ENCODE peak calls at places on chromosomes 1 and 21, in four cellular contexts. H is GM12878, S is K562, B is HepG2. E is an unnamed sample.

GRCh38 chr1:177444997-177445746 is 274.4 kb downstream of the BRINP2 start:
- DNase-seq in S (no peak), B (no peak), H (no peak), E (no peak)

GRCh38 chr1:98277111-98277510 is 356.3 kb upstream of the DPYD start:
- DNase-seq in S (no peak), H (no peak), B (no peak), E (no peak)

GRCh38 chr1:235259133-235259778 is 68.7 kb downstream of the ARID4B start:
- DNase-seq in H (peak; percentile 38), B (no peak), S (no peak), E (no peak)

GRCh38 chr1:59292557-59292956 is 4.3 kb upstream of the FGGY start:
- DNase-seq in S (no peak), B (peak; percentile 84), H (peak; percentile 34), E (no peak)

GRCh38 chr1:171048014-171048413 is 42.7 kb upstream of the FMO3 start:
- DNase-seq in S (no peak), H (no peak), B (no peak), E (no peak)

GRCh38 chr1:224433671-224434446 is 738 bp downstream of the WDR26 start:
- DNase-seq in H (no peak), S (no peak), B (no peak), E (peak; percentile 36)

GRCh38 chr1:41861509-41862410 is 57.0 kb downstream of the HIVEP3 start:
- DNase-seq in B (no peak), S (no peak), H (no peak), E (no peak)

GRCh38 chr1:1434131-1434811 is 1.2 kb upstream of the VWA1 start:
- DNase-seq in H (no peak), B (peak; percentile 53), S (no peak), E (no peak)

GRCh38 chr1:89608627-89609338 is 24.1 kb upstream of the LRRC8C start:
- DNase-seq in B (no peak), H (no peak), S (no peak), E (no peak)

GRCh38 chr1:54114955-54115354 is 37.8 kb downstream of the CDCP2 start:
- DNase-seq in H (no peak), S (no peak), B (no peak), E (peak; percentile 53)

GRCh38 chr1:10057305-10057704 is 24.5 kb downstream of the UBE4B start:
- DNase-seq in B (no peak), H (no peak), S (no peak), E (no peak)
- TF ChIP-seq TARDBP in B (no peak), H (no peak), S (no peak), E (no peak)

GRCh38 chr1:246750752-246751151 is 26.5 kb downstream of the SCCPDH start:
- DNase-seq in H (no peak), S (no peak), B (no peak), E (no peak)
- TF ChIP-seq TARDBP in H (no peak), S (no peak), B (no peak), E (no peak)

GRCh38 chr21:40386301-40386911 is 460.6 kb downstream of the DSCAM start:
- DNase-seq in B (no peak), H (no peak), S (peak; percentile 42), E (peak; percentile 51)

GRCh38 chr21:40377135-40377534 is 469.8 kb downstream of the DSCAM start:
- DNase-seq in H (no peak), S (no peak), B (no peak), E (no peak)

GRCh38 chr21:40385883-40386282 is 461.1 kb downstream of the DSCAM start:
- DNase-seq in S (no peak), H (no peak), B (no peak), E (no peak)

GRCh38 chr21:40383951-40384350 is 463.0 kb downstream of the DSCAM start:
- DNase-seq in S (no peak), B (no peak), H (no peak), E (no peak)

GRCh38 chr21:40381111-40381510 is 465.8 kb downstream of the DSCAM start:
- DNase-seq in H (no peak), B (no peak), S (no peak), E (no peak)
- TF ChIP-seq TARDBP in H (no peak), B (no peak), S (no peak), E (no peak)

DNA sequence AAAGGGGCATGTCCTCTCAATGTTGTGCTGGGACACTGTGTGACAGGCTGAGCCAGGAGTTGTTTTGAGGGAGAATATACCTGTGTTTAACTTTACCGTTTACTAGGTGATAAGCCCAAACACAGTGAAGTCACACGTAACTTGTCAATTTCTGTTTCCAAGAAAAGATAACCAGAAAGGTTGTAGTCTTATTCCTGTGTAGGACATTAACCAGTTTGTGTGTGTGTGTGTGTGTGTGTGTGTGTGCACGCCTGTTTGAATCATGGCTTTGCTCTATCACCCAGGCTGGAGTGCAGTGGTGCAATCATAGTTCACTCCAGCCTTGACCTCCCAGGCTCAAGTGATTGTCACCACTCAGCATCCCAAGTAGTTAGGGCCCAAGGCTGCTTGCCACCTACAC is 83.6 kb downstream of the MRPS6 start:
- DNase-seq in H (no peak), B (no peak), S (no peak), E (no peak)
- TF ChIP-seq TARDBP in H (no peak), B (no peak), S (no peak), E (no peak)

DNA sequence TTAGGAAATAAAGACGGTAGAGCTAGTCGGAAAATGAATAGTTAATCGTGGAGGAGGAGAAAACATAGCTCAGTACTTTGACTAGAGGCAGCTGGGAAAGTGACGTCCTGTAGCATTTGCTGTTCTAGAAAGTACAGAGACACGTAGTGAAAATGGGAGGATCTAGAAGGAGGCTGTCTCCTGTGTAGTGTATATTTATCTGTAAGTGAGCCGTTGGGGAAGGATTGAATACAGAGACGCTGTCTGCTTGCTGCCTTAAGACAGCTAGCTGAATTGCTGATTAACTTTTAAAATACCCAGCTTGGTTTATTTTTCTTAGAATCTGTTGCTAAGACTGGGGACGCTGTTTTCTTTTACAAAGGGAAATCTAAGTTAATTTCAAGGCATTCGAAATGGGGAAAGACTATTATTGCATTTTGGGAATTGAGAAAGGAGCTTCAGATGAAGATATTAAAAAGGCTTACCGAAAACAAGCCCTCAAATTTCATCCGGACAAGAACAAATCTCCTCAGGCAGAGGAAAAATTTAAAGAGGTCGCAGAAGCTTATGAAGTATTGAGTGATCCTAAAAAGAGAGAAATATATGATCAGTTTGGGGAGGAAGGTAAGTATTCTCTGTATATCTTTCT is at the start of gene DNAJB4:
- DNase-seq in S (peak; percentile 66), B (peak; percentile 95), H (peak; percentile 96), E (peak; percentile 83)
- TF ChIP-seq TARDBP in S (no peak), B (peak; percentile 20), H (no peak), E (no peak)

DNA sequence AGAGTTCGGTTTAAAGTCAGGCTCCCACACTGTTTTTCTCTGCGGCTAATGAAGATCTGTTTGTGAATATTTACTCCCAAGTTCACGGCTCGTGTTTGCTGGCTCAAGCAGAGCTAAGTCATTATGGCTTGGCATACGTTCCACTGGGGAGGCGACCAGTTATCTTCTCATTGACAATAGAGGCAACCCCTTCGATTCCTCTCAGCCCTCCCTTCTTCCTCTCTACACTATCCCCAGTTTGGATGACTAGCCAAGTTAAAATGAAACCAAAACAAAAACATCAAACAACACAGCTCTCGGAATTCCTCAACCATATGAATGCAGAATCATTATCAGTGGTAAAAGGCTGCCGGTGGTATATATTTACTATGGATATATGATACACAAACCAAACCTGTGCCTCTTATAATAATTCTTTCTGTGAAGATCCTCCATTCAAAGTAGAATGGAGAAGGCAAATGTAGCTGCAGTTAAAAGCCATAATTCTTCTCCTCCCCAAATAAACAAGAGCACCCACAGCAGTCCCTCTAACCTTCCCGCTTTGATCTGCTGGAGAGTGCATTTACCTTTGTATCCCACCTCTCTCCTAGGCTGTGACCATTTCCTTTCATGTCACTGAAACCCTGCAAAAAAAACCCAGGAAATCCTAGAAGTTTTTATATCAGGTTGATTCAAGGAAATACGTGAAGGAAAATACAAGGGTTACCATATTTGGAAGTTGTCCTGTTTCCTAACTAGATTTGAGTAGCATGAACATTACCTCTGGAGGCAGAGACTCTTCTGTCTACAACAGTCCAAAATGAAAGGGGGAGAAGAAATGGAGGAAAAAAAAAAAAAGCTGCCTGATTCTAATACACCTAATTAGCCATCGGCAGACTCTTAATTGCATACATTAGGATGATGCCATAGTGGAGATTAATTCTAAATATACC is 108.3 kb upstream of the USH2A start:
- DNase-seq in B (no peak), H (no peak), S (no peak), E (no peak)
- TF ChIP-seq TARDBP in B (no peak), H (no peak), S (no peak), E (no peak)

GRCh38 chr1:40774266-40774998 is 9.2 kb upstream of the KCNQ4 start:
- DNase-seq in H (no peak), S (peak; percentile 78), B (peak; percentile 36), E (peak; percentile 75)
- TF ChIP-seq TARDBP in H (no peak), S (no peak), B (no peak), E (no peak)

GRCh38 chr1:185398022-185398421 is 81.0 kb upstream of the IVNS1ABP start:
- DNase-seq in H (no peak), S (no peak), B (no peak), E (no peak)
- TF ChIP-seq TARDBP in H (no peak), S (no peak), B (no peak), E (no peak)

DNA sequence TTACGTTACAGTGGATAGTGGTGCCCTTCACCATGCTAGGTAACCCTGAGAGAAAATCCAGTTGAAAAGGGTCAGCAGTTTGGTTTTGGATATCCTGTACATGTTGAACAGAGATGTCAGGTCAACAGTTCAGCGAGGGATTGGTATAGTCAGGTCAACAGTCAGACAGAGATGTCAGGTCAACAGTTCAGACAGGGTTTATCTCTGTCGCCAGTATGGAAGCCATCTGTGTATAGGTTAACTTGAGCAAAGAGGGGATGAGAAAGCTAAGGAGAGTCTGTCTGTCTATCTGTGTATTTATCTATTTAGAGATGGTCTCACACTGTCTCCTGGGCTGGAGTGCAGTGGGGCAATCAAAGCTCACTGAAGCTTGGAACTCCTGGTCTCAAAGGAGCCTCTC is 17.7 kb downstream of the DHDDS start:
- DNase-seq in B (no peak), S (no peak), H (no peak), E (no peak)
- TF ChIP-seq TARDBP in B (no peak), S (no peak), H (no peak), E (no peak)

GRCh38 chr21:41247561-41247968 is 69.0 kb upstream of the FAM3B start:
- DNase-seq in H (no peak), B (peak; percentile 28), S (no peak), E (no peak)
- TF ChIP-seq TARDBP in H (no peak), B (no peak), S (no peak), E (no peak)

E was measured in HEK293T.